ENCODE peak calls at places on chromosomes 7 and 10, in eight cellular contexts. U, C, A, B, Y, Q, N and W are unnamed samples.

GRCh38 chr10:119103241-119103640 is 672 bp upstream of the DENND10 start:
- DNase-seq in Y (no peak), U (no peak), C (no peak), Q (no peak), A (no peak), N (no peak), B (no peak), W (no peak)

GRCh38 chr10:101451589-101452190 is 97.7 kb downstream of the BTRC start:
- DNase-seq in B (no peak), Y (no peak), N (no peak), C (no peak), A (no peak), Q (no peak), U (no peak), W (no peak)

GRCh38 chr10:74078037-74078436 is 72.6 kb downstream of the AP3M1 start:
- DNase-seq in B (no peak), C (no peak), A (no peak), N (no peak), Q (no peak), Y (no peak), U (no peak), W (peak)

GRCh38 chr7:26346611-26347200 is 55.0 kb downstream of the SNX10 start:
- DNase-seq in C (no peak), U (no peak), A (no peak), Q (peak), N (peak), Y (no peak), B (no peak), W (no peak)

GRCh38 chr10:8389630-8390029 is 335.1 kb downstream of the GATA3 start:
- DNase-seq in B (no peak), Q (no peak), U (no peak), N (peak), C (no peak), A (no peak), Y (no peak), W (no peak)

GRCh38 chr7:33981686-33982424 is 76.5 kb downstream of the BMPER start:
- DNase-seq in Q (no peak), B (no peak), Y (no peak), C (no peak), N (no peak), U (no peak), A (no peak), W (no peak)

GRCh38 chr10:86970887-86971145 is 2.5 kb downstream of the ADIRF start:
- DNase-seq in Q (no peak), N (no peak), B (no peak), C (no peak), Y (no peak), A (no peak), U (no peak), W (no peak)

GRCh38 chr10:28676297-28676967 is 889 bp upstream of the BAMBI start:
- DNase-seq in B (peak), C (no peak), N (no peak), Q (no peak), Y (no peak), U (peak), A (peak), W (no peak)

GRCh38 chr10:111648046-111648445 is 535.5 kb downstream of the GPAM start:
- DNase-seq in C (no peak), Y (no peak), B (no peak), N (no peak), U (no peak), A (no peak), Q (no peak), W (peak)

GRCh38 chr7:81501220-81501619 is 268.6 kb downstream of the HGF start:
- DNase-seq in A (no peak), Y (no peak), Q (no peak), U (no peak), B (no peak), C (no peak), N (peak), W (peak)

GRCh38 chr7:18320971-18321567 is 174.5 kb upstream of the HDAC9 start:
- DNase-seq in A (no peak), U (no peak), Q (no peak), N (peak), B (no peak), Y (no peak), C (no peak), W (peak)

GRCh38 chr10:125407000-125407502 is 246.7 kb upstream of the CTBP2 start:
- DNase-seq in B (peak), C (no peak), U (peak), Q (no peak), Y (no peak), A (no peak), N (peak), W (no peak)

GRCh38 chr7:140229591-140230516 is 53.1 kb upstream of the KDM7A start:
- DNase-seq in A (peak), U (peak), N (no peak), Y (no peak), B (peak), C (no peak), Q (no peak), W (no peak)

GRCh38 chr7:8065356-8065813 is 96.8 kb downstream of the GLCCI1 start:
- DNase-seq in N (peak), B (no peak), A (no peak), Y (no peak), U (no peak), Q (no peak), C (no peak), W (peak)

GRCh38 chr10:72079356-72079755 is 9.0 kb downstream of the SPOCK2 start:
- DNase-seq in C (no peak), N (no peak), A (peak), U (no peak), Q (no peak), Y (no peak), B (no peak), W (no peak)

GRCh38 chr10:49318751-49319150 is 19.8 kb downstream of the C10orf71 start:
- DNase-seq in Y (no peak), N (no peak), A (no peak), Q (no peak), B (no peak), U (no peak), C (no peak), W (no peak)

GRCh38 chr7:18429547-18429946 is 66.0 kb upstream of the HDAC9 start:
- DNase-seq in C (no peak), Q (no peak), U (no peak), A (no peak), B (no peak), N (peak), Y (no peak), W (peak)

GRCh38 chr10:48603421-48604038 is 1.3 kb downstream of the ARHGAP22 start:
- DNase-seq in U (no peak), B (no peak), N (no peak), Y (no peak), Q (no peak), A (no peak), C (no peak), W (no peak)

GRCh38 chr10:51654918-51655317 is 44.5 kb downstream of the CSTF2T start:
- DNase-seq in C (no peak), U (no peak), Q (no peak), Y (no peak), B (no peak), A (no peak), N (no peak), W (peak)

GRCh38 chr7:151351027-151351426 is 9.4 kb downstream of the NUB1 start:
- DNase-seq in U (no peak), Q (no peak), A (peak), B (no peak), Y (no peak), C (no peak), N (no peak), W (no peak)

DNA sequence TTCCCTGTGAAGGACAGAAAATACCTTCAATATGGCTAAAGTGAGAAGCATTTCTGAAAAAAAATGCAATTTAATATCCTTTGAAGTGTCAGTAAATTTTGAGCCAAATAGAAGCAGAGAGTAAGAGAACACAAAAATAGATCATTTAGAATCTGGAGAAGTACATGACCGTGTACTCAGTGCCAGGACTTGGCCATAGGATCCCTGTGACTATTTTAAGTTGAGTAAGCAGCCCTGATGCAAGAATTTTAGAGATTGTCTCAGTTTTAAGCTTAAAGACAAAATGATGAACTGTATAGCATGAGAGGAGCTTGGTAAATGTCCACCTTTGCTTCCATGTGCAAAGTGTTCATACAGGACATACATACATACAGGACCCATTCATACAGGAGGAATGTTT is 2.5 kb downstream of the PTER start:
- DNase-seq in B (no peak), A (no peak), U (no peak), Y (peak), Q (no peak), C (no peak), N (no peak), W (no peak)
- H3K4me3 ChIP-seq in B (no peak), A (no peak), U (peak), Y (no peak), Q (no peak), C (no peak), N (no peak), W (no peak)

GRCh38 chr10:122420624-122421007 is 33.8 kb upstream of the ARMS2 start:
- DNase-seq in N (no peak), Y (no peak), A (no peak), C (no peak), B (no peak), Q (no peak), U (no peak), W (no peak)

GRCh38 chr10:122419890-122420623 is 34.4 kb upstream of the ARMS2 start:
- DNase-seq in U (no peak), Y (no peak), A (no peak), B (no peak), Q (no peak), C (no peak), N (peak), W (peak)

GRCh38 chr10:122419016-122419415 is 35.4 kb upstream of the ARMS2 start:
- DNase-seq in Y (no peak), C (no peak), B (no peak), A (no peak), Q (no peak), U (no peak), N (no peak), W (no peak)

GRCh38 chr10:122421054-122421625 is 33.3 kb upstream of the ARMS2 start:
- DNase-seq in A (no peak), Q (no peak), N (peak), C (no peak), U (no peak), B (no peak), Y (no peak), W (no peak)

GRCh38 chr10:122417667-122418066 is 36.8 kb upstream of the ARMS2 start:
- DNase-seq in A (no peak), N (peak), Y (no peak), C (no peak), Q (no peak), U (no peak), B (no peak), W (no peak)
- TF ChIP-seq CTCF in A (no peak), N (no peak), Y (no peak), C (no peak), Q (no peak), U (no peak), B (no peak), W (no peak)

GRCh38 chr10:127151541-127151940 is 44.9 kb downstream of the INSYN2A start:
- DNase-seq in U (no peak), Q (no peak), Y (no peak), C (no peak), N (peak), B (no peak), A (no peak), W (no peak)

GRCh38 chr10:127149613-127150081 is 46.7 kb downstream of the INSYN2A start:
- DNase-seq in C (no peak), A (no peak), Y (no peak), B (no peak), N (no peak), U (no peak), Q (no peak), W (peak)

GRCh38 chr10:127148933-127149220 is 47.5 kb downstream of the INSYN2A start:
- DNase-seq in A (no peak), B (no peak), Y (no peak), C (no peak), Q (no peak), U (no peak), N (peak), W (peak)

GRCh38 chr10:127148066-127148932 is 48.1 kb downstream of the INSYN2A start:
- DNase-seq in A (no peak), U (no peak), N (peak), C (no peak), Y (no peak), B (no peak), Q (no peak), W (peak)

DNA sequence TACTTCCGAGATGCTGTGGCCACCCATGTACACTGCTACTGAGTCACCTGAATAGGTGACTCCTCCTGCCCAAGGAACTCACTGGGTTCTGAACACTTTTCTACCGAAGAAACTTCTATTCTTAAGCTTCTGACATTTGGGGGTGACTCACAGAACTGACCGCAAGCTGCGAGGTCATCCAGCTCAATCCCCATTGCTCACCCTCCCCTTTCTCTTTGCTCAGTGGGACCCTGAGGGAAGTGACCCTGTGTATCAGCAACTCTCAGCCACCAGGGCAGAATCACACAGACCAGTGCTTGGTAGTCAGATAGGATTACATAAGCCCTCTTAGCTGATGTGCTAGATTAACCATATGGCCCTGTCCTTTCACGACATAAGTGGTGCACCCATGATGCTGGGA is 46.3 kb downstream of the INSYN2A start:
- DNase-seq in N (peak), U (no peak), Y (no peak), C (no peak), A (no peak), Q (no peak), B (no peak), W (peak)
- H3K4me3 ChIP-seq in N (no peak), U (no peak), Y (no peak), C (no peak), A (no peak), Q (no peak), B (no peak), W (no peak)

GRCh38 chr10:75293456-75293840 is 57.7 kb upstream of the COMTD1 start:
- DNase-seq in A (no peak), N (no peak), Y (no peak), U (no peak), Q (no peak), B (no peak), C (no peak), W (no peak)

GRCh38 chr10:75295901-75296441 is 60.2 kb upstream of the COMTD1 start:
- DNase-seq in U (no peak), N (peak), B (peak), C (no peak), Q (peak), A (no peak), Y (no peak), W (no peak)

GRCh38 chr10:75294518-75294865 is 58.7 kb upstream of the COMTD1 start:
- DNase-seq in A (no peak), B (peak), U (no peak), C (no peak), Y (peak), N (no peak), Q (no peak), W (no peak)

GRCh38 chr10:75294031-75294437 is 58.3 kb upstream of the COMTD1 start:
- DNase-seq in U (no peak), A (no peak), Q (peak), Y (no peak), B (no peak), N (no peak), C (no peak), W (no peak)

GRCh38 chr10:75294866-75295692 is 59.3 kb upstream of the COMTD1 start:
- DNase-seq in Q (peak), N (peak), A (peak), U (peak), C (peak), B (peak), Y (peak), W (peak)
- TF ChIP-seq CTCF in Q (peak), N (peak), A (peak), U (peak), C (peak), B (peak), Y (peak), W (no peak)

DNA sequence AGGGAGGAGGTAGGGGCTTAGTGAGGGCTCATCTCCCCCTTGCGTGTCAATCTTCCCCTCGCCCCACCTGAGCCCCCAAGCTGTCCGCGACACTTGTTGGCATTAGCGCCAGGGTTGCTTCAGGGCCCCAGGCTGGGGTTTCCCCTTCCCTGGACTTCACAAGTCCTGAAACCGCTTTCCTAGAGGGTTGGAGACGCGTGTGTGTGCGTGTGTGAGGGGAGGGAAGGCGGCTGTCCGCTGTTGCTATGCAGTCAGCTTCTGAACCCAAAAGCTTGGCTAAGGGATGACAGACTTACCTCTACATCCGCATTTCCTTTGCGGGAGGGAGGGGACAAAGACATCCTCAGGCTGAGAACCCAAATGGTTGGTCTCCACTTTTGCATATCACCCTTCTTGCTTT is 803 bp downstream of the GOLGA7B start:
- DNase-seq in B (peak), U (no peak), Q (no peak), Y (no peak), C (no peak), N (no peak), A (no peak), W (no peak)
- H3K4me3 ChIP-seq in B (no peak), U (peak), Q (no peak), Y (peak), C (no peak), N (no peak), A (peak), W (no peak)